ENCODE peak calls at places on chromosomes 6 and 20, in five cellular contexts. Y is NCI-H2171; O is frontal cortex; M is SJSA1; W is stimulated activated CD4-positive, alpha-beta T cell treated with anti-CD3 and anti-CD28 coated beads, Interleukin-1b, Interleukin-23, amount 100 ng/mL, for 1 hour. A is an unnamed sample.

GRCh38 chr6:30447237-30447636 is 42.1 kb upstream of the HLA-E start:
- DNase-seq in O (no peak), M (no peak), W (no peak), Y (no peak), A (no peak)

GRCh38 chr6:28142446-28142845 is 763 bp downstream of the ZKSCAN8 start:
- DNase-seq in W (no peak), Y (no peak), M (no peak), O (no peak), A (no peak)

GRCh38 chr6:56509031-56509430 is 133.7 kb downstream of the DST start:
- DNase-seq in M (no peak), Y (no peak), W (no peak), O (no peak), A (no peak)

GRCh38 chr6:3894535-3895302 is 45.5 kb downstream of the FAM50B start:
- DNase-seq in W (no peak), Y (no peak), O (no peak), M (no peak), A (no peak)

GRCh38 chr20:47332381-47333206 is 23.9 kb downstream of the ZMYND8 start:
- DNase-seq in Y (no peak), W (no peak), O (no peak), M (no peak), A (no peak)

GRCh38 chr6:34928220-34928619 is 39.2 kb downstream of the ANKS1A start:
- DNase-seq in O (no peak), M (no peak), W (no peak), Y (no peak), A (no peak)

GRCh38 chr6:11428895-11429294 is 108.7 kb upstream of the TMEM170B start:
- DNase-seq in O (no peak), W (no peak), M (peak; percentile 93), Y (no peak), A (no peak)

GRCh38 chr20:32737371-32738223 is 5.7 kb downstream of the COMMD7 start:
- DNase-seq in W (no peak), O (no peak), Y (no peak), M (no peak), A (peak; percentile 6)

GRCh38 chr6:12474167-12475140 is 184.3 kb downstream of the EDN1 start:
- DNase-seq in Y (no peak), W (no peak), O (no peak), M (no peak), A (no peak)